ENCODE peak calls at places on chromosomes 16 and 17, in four cellular contexts. M is brain microvascular endothelial cell, O is neuronal stem cell, E is heart right ventricle. N is an unnamed sample.

GRCh38 chr16:79047337-79047736 is 553.2 kb downstream of the MAF start:
- DNase-seq in M (no peak), O (no peak), E (no peak), N (no peak)

GRCh38 chr17:32341857-32342602 is at the start of gene C17orf75:
- DNase-seq in M (peak; percentile 55), O (peak; percentile 66), E (peak; percentile 81), N (peak; percentile 86)

GRCh38 chr17:56694825-56695224 is 101.3 kb downstream of the NOG start:
- DNase-seq in M (no peak), O (no peak), E (no peak), N (peak; percentile 55)

GRCh38 chr16:85432606-85433005 is 180.5 kb upstream of the GSE1 start:
- DNase-seq in M (no peak), O (no peak), E (no peak), N (no peak)

GRCh38 chr16:12110361-12111107 is 134.0 kb downstream of the SNX29 start:
- DNase-seq in M (no peak), O (no peak), E (no peak), N (no peak)

GRCh38 chr16:72877374-72878028 is 170.4 kb downstream of the ZFHX3 start:
- DNase-seq in M (peak; percentile 89), O (no peak), E (no peak), N (no peak)

GRCh38 chr17:78458091-78458490 is 79.6 kb downstream of the PGS1 start:
- DNase-seq in M (no peak), O (no peak), E (no peak), N (no peak)

GRCh38 chr17:48596000-48596734 is 2.6 kb upstream of the HOXB5 start:
- DNase-seq in M (no peak), O (no peak), E (no peak), N (no peak)

GRCh38 chr17:62824290-62825135 is 16.4 kb upstream of the MARCHF10 start:
- DNase-seq in M (peak; percentile 91), O (peak; percentile 61), E (no peak), N (peak; percentile 46)

GRCh38 chr16:29943846-29944669 is 17.8 kb upstream of the TMEM219 start:
- DNase-seq in M (peak; percentile 98), O (no peak), E (no peak), N (peak; percentile 95)

GRCh38 chr17:48604770-48605329 is at the start of gene HOXB6:
- DNase-seq in M (no peak), O (no peak), E (no peak), N (peak; percentile 74)

GRCh38 chr17:67244621-67245072 is 349 bp downstream of the HELZ start:
- DNase-seq in M (no peak), O (no peak), E (no peak), N (peak; percentile 21)

GRCh38 chr17:60610481-60610880 is 10.5 kb downstream of the PPM1D start:
- DNase-seq in M (no peak), O (no peak), E (no peak), N (no peak)

GRCh38 chr17:66445229-66445628 is 142.8 kb downstream of the PRKCA start:
- DNase-seq in M (no peak), O (no peak), E (no peak), N (no peak)

GRCh38 chr17:10172241-10172741 is 26.1 kb downstream of the GAS7 start:
- DNase-seq in M (no peak), O (no peak), E (no peak), N (no peak)

GRCh38 chr17:50534222-50534978 is 1.9 kb downstream of the EPN3 start:
- DNase-seq in M (no peak), O (no peak), E (no peak), N (no peak)

GRCh38 chr16:17018715-17019014 is 452.1 kb downstream of the XYLT1 start:
- DNase-seq in M (no peak), O (no peak), E (no peak), N (no peak)

GRCh38 chr16:81996664-81997529 is 14.4 kb downstream of the SDR42E1 start:
- DNase-seq in M (peak; percentile 56), O (no peak), E (no peak), N (peak; percentile 72)

GRCh38 chr16:76946879-76947278 is 244.1 kb upstream of the MON1B start:
- DNase-seq in M (peak; percentile 67), O (no peak), E (no peak), N (peak; percentile 9)

GRCh38 chr16:84795338-84796053 is 24.3 kb upstream of the CRISPLD2 start:
- DNase-seq in M (peak; percentile 96), O (no peak), E (peak; percentile 86), N (no peak)

GRCh38 chr16:15507299-15507958 is 73.0 kb downstream of the BMERB1 start:
- DNase-seq in M (peak; percentile 79), O (no peak), E (no peak), N (no peak)

GRCh38 chr16:57736419-57737281 is 1.1 kb downstream of the KATNB1 start:
- DNase-seq in M (peak; percentile 75), O (no peak), E (no peak), N (peak; percentile 77)

GRCh38 chr16:66278604-66279262 is 87.8 kb upstream of the CDH5 start:
- DNase-seq in M (no peak), O (no peak), E (no peak), N (no peak)

GRCh38 chr17:78962345-78962983 is 17.3 kb downstream of the LGALS3BP start:
- DNase-seq in M (no peak), O (no peak), E (no peak), N (peak; percentile 37)

GRCh38 chr17:16068323-16068722 is 68.7 kb downstream of the TTC19 start:
- DNase-seq in M (no peak), O (no peak), E (no peak), N (no peak)

GRCh38 chr16:81876273-81876900 is 97.3 kb downstream of the PLCG2 start:
- DNase-seq in M (no peak), O (no peak), E (no peak), N (no peak)

GRCh38 chr17:29129731-29130130 is 50.5 kb downstream of the MYO18A start:
- DNase-seq in M (no peak), O (no peak), E (no peak), N (no peak)

GRCh38 chr17:36722903-36723263 is 121.5 kb downstream of the MRM1 start:
- DNase-seq in M (no peak), O (no peak), E (no peak), N (no peak)

GRCh38 chr17:28178800-28179199 is 136.3 kb downstream of the NLK start:
- DNase-seq in M (no peak), O (no peak), E (no peak), N (no peak)

GRCh38 chr16:22977294-22977697 is 163.3 kb downstream of the HS3ST2 start:
- DNase-seq in M (no peak), O (no peak), E (no peak), N (no peak)

GRCh38 chr16:83420206-83420760 is 387.5 kb upstream of the HSBP1 start:
- DNase-seq in M (peak; percentile 15), O (peak; percentile 67), E (no peak), N (no peak)

GRCh38 chr17:2222901-2223616 is 80.5 kb downstream of the SMG6 start:
- DNase-seq in M (no peak), O (no peak), E (peak; percentile 69), N (no peak)

GRCh38 chr16:88818610-88818874 is 6.8 kb upstream of the APRT start:
- DNase-seq in M (no peak), O (no peak), E (no peak), N (no peak)
- H3K36me3 ChIP-seq in M (no peaks in the 10 kb centered on the region), O (no peaks in the 10 kb centered on the region), E (no peaks in the 10 kb centered on the region), N (no peaks in the 10 kb centered on the region)

GRCh38 chr16:53111078-53111776 is 56.4 kb downstream of the CHD9 start:
- DNase-seq in M (no peak), O (no peak), E (no peak), N (no peak)
- H3K36me3 ChIP-seq in M (no peaks in the 10 kb centered on the region), O (no peaks in the 10 kb centered on the region), E (no peaks in the 10 kb centered on the region), N (no peaks in the 10 kb centered on the region)

GRCh38 chr16:88479795-88480760 is 27.0 kb downstream of the ZFPM1 start:
- DNase-seq in M (no peak), O (no peak), E (no peak), N (no peak)

GRCh38 chr16:88478115-88478514 is 25.0 kb downstream of the ZFPM1 start:
- DNase-seq in M (no peak), O (no peak), E (no peak), N (no peak)

GRCh38 chr16:88476817-88477397 is 23.8 kb downstream of the ZFPM1 start:
- DNase-seq in M (no peak), O (no peak), E (no peak), N (no peak)

GRCh38 chr16:88477631-88478030 is 24.6 kb downstream of the ZFPM1 start:
- DNase-seq in M (no peak), O (no peak), E (no peak), N (no peak)

GRCh38 chr16:88478889-88479794 is 26.1 kb downstream of the ZFPM1 start:
- DNase-seq in M (no peak), O (no peak), E (no peak), N (no peak)
- H3K36me3 ChIP-seq in M (no peaks in the 10 kb centered on the region), O (no peaks in the 10 kb centered on the region), E (no peaks in the 10 kb centered on the region), N (no peaks in the 10 kb centered on the region)

GRCh38 chr17:14222611-14223010 is 14.1 kb downstream of the CDRT15 start:
- DNase-seq in M (no peak), O (no peak), E (no peak), N (no peak)
- H3K36me3 ChIP-seq in M (no peaks in the 10 kb centered on the region), O (no peaks in the 10 kb centered on the region), E (no peaks in the 10 kb centered on the region), N (no peaks in the 10 kb centered on the region)

N was measured in MG63.